ENCODE peak calls at places on chromosomes 3 and 15, in five cellular contexts. F, P, U, B and C are unnamed samples.

GRCh38 chr3:123449092-123449985 is 449 bp upstream of the ADCY5 start:
- DNase-seq in F (no peak), P (peak), U (no peak), B (peak), C (peak)

GRCh38 chr3:25235033-25235432 is 193.0 kb upstream of the RARB start:
- DNase-seq in F (no peak), P (no peak), U (no peak), B (no peak), C (no peak)

GRCh38 chr3:101095703-101096102 is 102.5 kb upstream of the ABI3BP start:
- DNase-seq in F (no peak), P (peak), U (no peak), B (no peak), C (no peak)

GRCh38 chr3:133400006-133400515 is at the start of gene BFSP2:
- DNase-seq in F (no peak), P (no peak), U (no peak), B (no peak), C (no peak)

GRCh38 chr3:36373084-36373483 is 7.2 kb upstream of the STAC start:
- DNase-seq in F (no peak), P (peak), U (no peak), B (peak), C (no peak)

GRCh38 chr3:126197854-126198584 is 17.6 kb upstream of the ALDH1L1 start:
- DNase-seq in F (peak), P (peak), U (no peak), B (peak), C (peak)

GRCh38 chr3:133295199-133295901 is 104.5 kb upstream of the BFSP2 start:
- DNase-seq in F (no peak), P (peak), U (no peak), B (peak), C (no peak)

GRCh38 chr15:97156739-97157265 is 803.7 kb upstream of the ARRDC4 start:
- DNase-seq in F (no peak), P (no peak), U (no peak), B (no peak), C (no peak)

GRCh38 chr3:59573911-59574310 is 524.1 kb upstream of the CFAP20DC start:
- DNase-seq in F (no peak), P (peak), U (no peak), B (peak), C (peak)

GRCh38 chr3:15339786-15340215 is 7.4 kb upstream of the SH3BP5 start:
- DNase-seq in F (no peak), P (peak), U (no peak), B (peak), C (no peak)

GRCh38 chr3:138186803-138187295 is 252 bp upstream of the ARMC8 start:
- DNase-seq in F (peak), P (peak), U (no peak), B (no peak), C (peak)

GRCh38 chr3:144875251-144875650 is 903.6 kb downstream of the DIPK2A start:
- DNase-seq in F (no peak), P (no peak), U (no peak), B (no peak), C (no peak)

GRCh38 chr15:58738051-58738707 is 11.3 kb downstream of the ADAM10 start:
- DNase-seq in F (no peak), P (peak), U (no peak), B (peak), C (no peak)

GRCh38 chr15:44882499-44882968 is 74.0 kb upstream of the TERB2 start:
- DNase-seq in F (peak), P (no peak), U (no peak), B (no peak), C (no peak)

GRCh38 chr3:149085828-149086231 is 503 bp downstream of the HLTF start:
- DNase-seq in F (no peak), P (peak), U (no peak), B (peak), C (peak)

GRCh38 chr15:85646538-85647091 is 148.1 kb downstream of the KLHL25 start:
- DNase-seq in F (no peak), P (peak), U (no peak), B (peak), C (no peak)

GRCh38 chr3:159788291-159788690 is 200.3 kb upstream of the IL12A start:
- DNase-seq in F (no peak), P (no peak), U (no peak), B (no peak), C (no peak)

GRCh38 chr3:196440696-196441095 is 8.5 kb upstream of the UBXN7 start:
- DNase-seq in F (no peak), P (peak), U (no peak), B (peak), C (peak)